ENCODE peak calls at places on chromosome 21, in eight cellular contexts. One of them, this sample, is unnamed.

GRCh38 chr21:31957631-31958030 is 84.8 kb downstream of the HUNK start:
- DNase-seq in endothelial cell: no peak
- DNase-seq in progenitor cell of endocrine pancreas: no peak
- DNase-seq in GM20000: no peak
- DNase-seq in GM10248: no peak
- DNase-seq in thoracic aorta: no peak
- DNase-seq in GM13977: no peak
- DNase-seq in Peyer's patch: no peak
- DNase-seq in this sample: no peak

GRCh38 chr21:18053151-18053550 is 191.5 kb upstream of the CHODL start:
- DNase-seq in endothelial cell: no peak
- DNase-seq in progenitor cell of endocrine pancreas: no peak
- DNase-seq in GM20000: no peak
- DNase-seq in GM10248: no peak
- DNase-seq in thoracic aorta: no peak
- DNase-seq in GM13977: no peak
- DNase-seq in Peyer's patch: no peak
- DNase-seq in this sample: no peak

GRCh38 chr21:14838400-14838799 is 226.4 kb downstream of the NRIP1 start:
- DNase-seq in endothelial cell: no peak
- DNase-seq in progenitor cell of endocrine pancreas: no peak
- DNase-seq in GM20000: no peak
- DNase-seq in GM10248: no peak
- DNase-seq in thoracic aorta: no peak
- DNase-seq in GM13977: no peak
- DNase-seq in Peyer's patch: no peak
- DNase-seq in this sample: no peak

GRCh38 chr21:46141767-46142580 is 13.4 kb downstream of the FTCD start:
- DNase-seq in endothelial cell: no peak
- DNase-seq in progenitor cell of endocrine pancreas: no peak
- DNase-seq in GM20000: no peak
- DNase-seq in GM10248: no peak
- DNase-seq in thoracic aorta: no peak
- DNase-seq in GM13977: no peak
- DNase-seq in Peyer's patch: no peak
- DNase-seq in this sample: no peak

GRCh38 chr21:14321042-14321441 is 61.9 kb downstream of the HSPA13 start:
- DNase-seq in endothelial cell: no peak
- DNase-seq in progenitor cell of endocrine pancreas: no peak
- DNase-seq in GM20000: no peak
- DNase-seq in GM10248: no peak
- DNase-seq in thoracic aorta: no peak
- DNase-seq in GM13977: no peak
- DNase-seq in Peyer's patch: no peak
- DNase-seq in this sample: no peak

GRCh38 chr21:39696620-39697019 is 48.4 kb upstream of the IGSF5 start:
- DNase-seq in endothelial cell: no peak
- DNase-seq in progenitor cell of endocrine pancreas: no peak
- DNase-seq in GM20000: no peak
- DNase-seq in GM10248: no peak
- DNase-seq in thoracic aorta: no peak
- DNase-seq in GM13977: no peak
- DNase-seq in Peyer's patch: no peak
- DNase-seq in this sample: no peak

GRCh38 chr21:17786219-17787181 is 32.7 kb downstream of the C21orf91 start:
- DNase-seq in endothelial cell: no peak
- DNase-seq in progenitor cell of endocrine pancreas: no peak
- DNase-seq in GM20000: no peak
- DNase-seq in GM10248: no peak
- DNase-seq in thoracic aorta: no peak
- DNase-seq in GM13977: no peak
- DNase-seq in Peyer's patch: no peak
- DNase-seq in this sample: no peak

GRCh38 chr21:31929548-31929947 is 56.7 kb downstream of the HUNK start:
- DNase-seq in endothelial cell: no peak
- DNase-seq in progenitor cell of endocrine pancreas: no peak
- DNase-seq in GM20000: no peak
- DNase-seq in GM10248: no peak
- DNase-seq in thoracic aorta: no peak
- DNase-seq in GM13977: no peak
- DNase-seq in Peyer's patch: no peak
- DNase-seq in this sample: no peak

DNA sequence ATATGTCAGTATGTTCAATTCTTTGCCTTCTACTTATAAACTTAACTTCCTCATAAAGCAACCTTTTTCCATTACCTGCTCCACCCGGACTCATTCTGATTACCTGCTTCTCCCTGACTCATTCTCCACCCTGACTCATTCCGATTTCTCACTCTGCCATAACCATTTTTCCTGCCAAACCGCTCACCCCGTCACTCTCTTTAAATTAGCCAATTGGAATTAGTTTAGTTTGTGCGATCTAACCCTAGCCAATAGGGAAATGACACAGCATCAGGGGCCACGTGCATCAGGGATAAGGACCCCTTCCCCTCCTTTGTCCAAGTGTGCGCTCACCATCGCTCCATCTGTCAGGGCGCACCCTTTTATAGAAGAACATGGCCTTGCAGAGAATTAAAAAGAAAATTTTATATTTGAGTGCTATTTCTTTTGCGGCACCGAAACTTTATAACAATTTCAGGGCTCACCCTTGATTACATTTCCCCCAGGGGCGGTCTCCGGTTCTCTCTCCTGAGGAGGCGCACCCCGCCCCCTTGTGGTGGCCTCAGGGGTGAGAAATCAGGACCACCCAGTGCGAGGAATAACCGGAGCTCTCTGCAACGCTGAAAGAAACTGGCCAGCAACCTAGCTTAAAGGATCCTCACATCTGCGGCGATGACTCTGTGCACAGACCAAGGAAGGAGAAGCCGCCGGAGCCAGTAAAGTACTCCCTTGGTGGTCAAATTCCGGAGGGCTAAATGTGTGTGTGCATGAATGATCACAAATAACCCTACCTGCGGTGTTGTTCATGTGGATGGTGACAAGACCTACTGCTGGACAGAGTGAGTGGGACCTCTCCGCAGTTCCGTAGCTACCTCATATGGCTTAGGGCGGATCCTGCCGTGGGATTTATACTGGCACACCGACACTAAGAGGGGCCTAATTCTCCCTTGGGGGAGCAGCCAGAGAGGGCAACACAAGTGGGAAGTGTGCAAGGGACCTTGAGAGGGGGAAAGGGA is 30.3 kb upstream of the CBR3 start:
- DNase-seq in endothelial cell: peak; percentile 48
- DNase-seq in progenitor cell of endocrine pancreas: peak; percentile 15
- DNase-seq in GM20000: no peak
- DNase-seq in GM10248: no peak
- DNase-seq in thoracic aorta: no peak
- DNase-seq in GM13977: no peak
- DNase-seq in Peyer's patch: peak; percentile 53
- DNase-seq in this sample: no peak
- TF ChIP-seq CTCF in endothelial cell: peak; percentile 48
- TF ChIP-seq CTCF in progenitor cell of endocrine pancreas: peak; percentile 59
- TF ChIP-seq CTCF in GM20000: no peak
- TF ChIP-seq CTCF in GM10248: peak; percentile 51
- TF ChIP-seq CTCF in thoracic aorta: peak; percentile 57
- TF ChIP-seq CTCF in GM13977: peak; percentile 31
- TF ChIP-seq CTCF in Peyer's patch: peak; percentile 26
- TF ChIP-seq CTCF in this sample: peak; percentile 44

GRCh38 chr21:34802180-34802899 is 133.5 kb downstream of the CLIC6 start:
- DNase-seq in endothelial cell: no peak
- DNase-seq in progenitor cell of endocrine pancreas: no peak
- DNase-seq in GM20000: no peak
- DNase-seq in GM10248: no peak
- DNase-seq in thoracic aorta: no peak
- DNase-seq in GM13977: no peak
- DNase-seq in Peyer's patch: no peak
- DNase-seq in this sample: no peak

GRCh38 chr21:34800797-34801518 is 132.2 kb downstream of the CLIC6 start:
- DNase-seq in endothelial cell: no peak
- DNase-seq in progenitor cell of endocrine pancreas: no peak
- DNase-seq in GM20000: no peak
- DNase-seq in GM10248: no peak
- DNase-seq in thoracic aorta: no peak
- DNase-seq in GM13977: no peak
- DNase-seq in Peyer's patch: no peak
- DNase-seq in this sample: no peak

GRCh38 chr21:34803792-34804440 is 135.1 kb downstream of the CLIC6 start:
- DNase-seq in endothelial cell: no peak
- DNase-seq in progenitor cell of endocrine pancreas: no peak
- DNase-seq in GM20000: no peak
- DNase-seq in GM10248: no peak
- DNase-seq in thoracic aorta: no peak
- DNase-seq in GM13977: no peak
- DNase-seq in Peyer's patch: no peak
- DNase-seq in this sample: no peak

GRCh38 chr21:34799092-34799491 is 130.3 kb downstream of the CLIC6 start:
- DNase-seq in endothelial cell: no peak
- DNase-seq in progenitor cell of endocrine pancreas: no peak
- DNase-seq in GM20000: no peak
- DNase-seq in GM10248: no peak
- DNase-seq in thoracic aorta: no peak
- DNase-seq in GM13977: no peak
- DNase-seq in Peyer's patch: no peak
- DNase-seq in this sample: no peak

DNA sequence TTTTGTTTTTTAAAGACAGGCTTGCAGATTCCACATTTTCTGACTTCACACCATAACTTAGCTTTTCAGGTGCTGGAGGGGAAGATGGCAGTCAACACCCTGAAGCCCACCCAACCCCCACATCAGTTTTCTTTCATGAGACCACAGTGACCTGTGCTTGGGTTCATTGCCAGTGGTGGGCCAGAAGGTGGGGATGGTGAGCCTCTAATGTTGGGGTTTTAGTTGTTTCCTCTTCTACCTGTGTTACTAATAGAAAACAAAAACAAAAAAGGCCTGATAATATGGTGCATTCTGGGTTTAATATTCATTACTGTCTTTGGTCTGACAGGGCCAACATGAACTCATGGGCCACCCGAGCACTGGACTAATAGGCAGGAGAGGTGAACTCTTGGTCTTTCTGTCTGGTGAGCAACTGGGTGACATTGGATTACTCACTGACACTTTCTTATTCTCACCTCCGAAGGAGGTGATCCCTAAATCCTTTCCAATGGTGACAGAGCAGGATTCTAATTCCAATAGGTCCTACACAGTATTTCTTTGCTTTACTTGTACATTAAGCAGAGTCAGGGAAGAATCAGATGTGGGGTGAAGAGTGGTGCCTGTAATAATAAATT is 132.8 kb downstream of the CLIC6 start:
- DNase-seq in endothelial cell: peak; percentile 28
- DNase-seq in progenitor cell of endocrine pancreas: no peak
- DNase-seq in GM20000: peak; percentile 73
- DNase-seq in GM10248: peak; percentile 61
- DNase-seq in thoracic aorta: no peak
- DNase-seq in GM13977: peak; percentile 65
- DNase-seq in Peyer's patch: no peak
- DNase-seq in this sample: no peak
- TF ChIP-seq CTCF in endothelial cell: peak; percentile 20
- TF ChIP-seq CTCF in progenitor cell of endocrine pancreas: peak; percentile 39
- TF ChIP-seq CTCF in GM20000: peak; percentile 39
- TF ChIP-seq CTCF in GM10248: peak; percentile 69
- TF ChIP-seq CTCF in thoracic aorta: no peak
- TF ChIP-seq CTCF in GM13977: peak; percentile 70
- TF ChIP-seq CTCF in Peyer's patch: peak; percentile 35
- TF ChIP-seq CTCF in this sample: no peak

GRCh38 chr21:42779431-42779861 is 99.9 kb downstream of the WDR4 start:
- DNase-seq in endothelial cell: no peak
- DNase-seq in progenitor cell of endocrine pancreas: no peak
- DNase-seq in GM20000: no peak
- DNase-seq in GM10248: no peak
- DNase-seq in thoracic aorta: no peak
- DNase-seq in GM13977: no peak
- DNase-seq in Peyer's patch: no peak
- DNase-seq in this sample: no peak

GRCh38 chr21:42782723-42783247 is 96.6 kb downstream of the WDR4 start:
- DNase-seq in endothelial cell: no peak
- DNase-seq in progenitor cell of endocrine pancreas: no peak
- DNase-seq in GM20000: no peak
- DNase-seq in GM10248: no peak
- DNase-seq in thoracic aorta: no peak
- DNase-seq in GM13977: no peak
- DNase-seq in Peyer's patch: no peak
- DNase-seq in this sample: no peak

GRCh38 chr21:42781981-42782722 is 97.2 kb downstream of the WDR4 start:
- DNase-seq in endothelial cell: no peak
- DNase-seq in progenitor cell of endocrine pancreas: no peak
- DNase-seq in GM20000: no peak
- DNase-seq in GM10248: no peak
- DNase-seq in thoracic aorta: no peak
- DNase-seq in GM13977: no peak
- DNase-seq in Peyer's patch: no peak
- DNase-seq in this sample: no peak

GRCh38 chr21:42784276-42784675 is 95.1 kb downstream of the WDR4 start:
- DNase-seq in endothelial cell: peak; percentile 45
- DNase-seq in progenitor cell of endocrine pancreas: no peak
- DNase-seq in GM20000: no peak
- DNase-seq in GM10248: no peak
- DNase-seq in thoracic aorta: no peak
- DNase-seq in GM13977: no peak
- DNase-seq in Peyer's patch: no peak
- DNase-seq in this sample: no peak

DNA sequence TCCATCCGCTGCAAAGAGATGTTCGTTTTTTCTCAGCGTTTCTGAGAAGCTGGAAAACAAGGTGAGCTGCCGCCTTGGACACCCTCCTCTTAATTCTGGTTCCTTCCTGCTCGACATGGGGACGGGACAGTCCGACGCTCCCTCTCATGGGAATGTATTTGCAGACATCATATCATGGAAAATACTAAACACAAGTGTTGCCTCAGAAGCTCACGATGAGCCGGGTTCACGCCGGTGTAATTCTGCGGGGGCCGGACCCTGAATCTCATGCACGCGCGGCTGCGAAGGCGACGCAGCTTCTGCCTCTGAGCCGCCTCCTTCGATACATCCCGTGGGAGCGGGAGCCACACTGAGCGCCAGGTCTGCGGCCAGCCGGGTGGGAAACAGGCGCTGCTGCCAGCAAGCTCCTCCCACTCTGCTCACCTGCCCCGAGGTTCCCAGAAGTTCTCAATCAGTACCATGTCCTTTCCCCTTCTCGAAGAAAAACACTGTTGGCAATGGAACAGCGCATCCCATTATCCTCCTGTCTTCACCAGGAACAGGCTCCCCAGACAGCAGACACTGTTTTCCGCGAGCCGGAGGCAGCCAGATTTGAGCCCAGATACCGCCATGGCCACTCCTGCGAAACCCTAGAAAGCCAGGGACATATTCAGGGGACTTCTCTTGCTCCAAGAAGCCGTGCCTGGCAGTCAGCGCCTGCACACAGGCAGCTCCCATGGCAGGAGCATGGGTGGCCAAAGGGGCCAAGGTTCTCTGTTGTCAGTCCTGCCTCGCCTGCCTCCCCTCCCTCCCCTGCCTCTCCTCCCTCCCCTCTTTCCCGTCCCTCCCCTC is 98.0 kb downstream of the WDR4 start:
- DNase-seq in endothelial cell: peak; percentile 47
- DNase-seq in progenitor cell of endocrine pancreas: peak; percentile 47
- DNase-seq in GM20000: no peak
- DNase-seq in GM10248: no peak
- DNase-seq in thoracic aorta: no peak
- DNase-seq in GM13977: no peak
- DNase-seq in Peyer's patch: no peak
- DNase-seq in this sample: no peak
- TF ChIP-seq CTCF in endothelial cell: no peak
- TF ChIP-seq CTCF in progenitor cell of endocrine pancreas: no peak
- TF ChIP-seq CTCF in GM20000: no peak
- TF ChIP-seq CTCF in GM10248: no peak
- TF ChIP-seq CTCF in thoracic aorta: no peak
- TF ChIP-seq CTCF in GM13977: no peak
- TF ChIP-seq CTCF in Peyer's patch: no peak
- TF ChIP-seq CTCF in this sample: no peak

GRCh38 chr21:25283720-25284119 is 323.6 kb downstream of the MRPL39 start:
- DNase-seq in endothelial cell: peak; percentile 36
- DNase-seq in progenitor cell of endocrine pancreas: no peak
- DNase-seq in GM20000: peak; percentile 24
- DNase-seq in GM10248: peak; percentile 25
- DNase-seq in thoracic aorta: no peak
- DNase-seq in GM13977: peak; percentile 2
- DNase-seq in Peyer's patch: no peak
- DNase-seq in this sample: no peak
- TF ChIP-seq CTCF in endothelial cell: peak; percentile 27
- TF ChIP-seq CTCF in progenitor cell of endocrine pancreas: peak; percentile 58
- TF ChIP-seq CTCF in GM20000: no peak
- TF ChIP-seq CTCF in GM10248: peak; percentile 32
- TF ChIP-seq CTCF in thoracic aorta: no peak
- TF ChIP-seq CTCF in GM13977: peak; percentile 48
- TF ChIP-seq CTCF in Peyer's patch: no peak
- TF ChIP-seq CTCF in this sample: no peak